ENCODE peak calls at places on chromosomes 3 and 15, in five cellular contexts. I is NCI-H1092 treated with DMSO at 0.1 percent for 48 hours, Q is AG08396, K is endothelial cell, E is memory B cell. S is an unnamed sample.

GRCh38 chr15:68418611-68419161 is 13.3 kb downstream of the ITGA11 start:
- DNase-seq in K (no peak), Q (peak), I (no peak), E (no peak), S (no peak)

GRCh38 chr3:125168711-125169410 is 43.7 kb downstream of the SLC12A8 start:
- DNase-seq in I (no peak), Q (no peak), K (no peak), E (no peak), S (no peak)

GRCh38 chr3:13021141-13021933 is 51.9 kb downstream of the IQSEC1 start:
- DNase-seq in E (peak), K (no peak), Q (no peak), I (peak), S (peak)

GRCh38 chr3:11199902-11200678 is 45.8 kb downstream of the HRH1 start:
- DNase-seq in Q (no peak), E (no peak), I (no peak), K (no peak), S (no peak)

GRCh38 chr3:197327701-197328100 is 29.3 kb upstream of the DLG1 start:
- DNase-seq in Q (no peak), E (no peak), K (no peak), I (no peak), S (no peak)

GRCh38 chr15:31606261-31606669 is 279.6 kb downstream of the KLF13 start:
- DNase-seq in K (no peak), E (no peak), I (no peak), Q (peak), S (no peak)

GRCh38 chr3:58627580-58627894 is 39.0 kb downstream of the FAM3D start:
- DNase-seq in K (no peak), Q (no peak), E (no peak), I (peak), S (no peak)

GRCh38 chr15:34271493-34271892 is 46.7 kb downstream of the EMC4 start:
- DNase-seq in Q (peak), I (no peak), E (no peak), K (no peak), S (no peak)

GRCh38 chr3:51375571-51375970 is 9.5 kb upstream of the MANF start:
- DNase-seq in I (no peak), E (no peak), K (no peak), Q (no peak), S (no peak)

GRCh38 chr3:42698911-42699230 is 3.7 kb downstream of the HHATL start:
- DNase-seq in Q (no peak), I (no peak), E (no peak), K (no peak), S (no peak)

GRCh38 chr15:79089331-79089889 is 1.2 kb downstream of the RASGRF1 start:
- DNase-seq in I (no peak), E (no peak), Q (peak), K (peak), S (no peak)

GRCh38 chr15:95826831-95827230 is 503.7 kb upstream of the NR2F2 start:
- DNase-seq in Q (no peak), E (no peak), I (peak), K (no peak), S (no peak)

GRCh38 chr15:71261934-71262333 is 146.7 kb downstream of the THSD4 start:
- DNase-seq in K (no peak), Q (no peak), I (no peak), E (no peak), S (peak)

GRCh38 chr15:88061452-88061851 is 195.1 kb downstream of the NTRK3 start:
- DNase-seq in K (no peak), E (no peak), Q (no peak), I (no peak), S (no peak)

GRCh38 chr15:82538961-82539689 is 1.1 kb downstream of the RPS17 start:
- DNase-seq in Q (peak), I (no peak), K (no peak), E (no peak), S (no peak)

GRCh38 chr15:101255066-101255415 is 3.2 kb upstream of the CHSY1 start:
- DNase-seq in K (no peak), E (no peak), Q (no peak), I (no peak), S (no peak)

GRCh38 chr15:29522373-29523276 is 253.0 kb upstream of the NSMCE3 start:
- DNase-seq in Q (no peak), K (no peak), I (no peak), E (no peak), S (no peak)

GRCh38 chr3:119235151-119235550 is 5.5 kb downstream of the B4GALT4 start:
- DNase-seq in E (no peak), K (no peak), Q (peak), I (no peak), S (no peak)

GRCh38 chr3:135059580-135059979 is 264.5 kb downstream of the EPHB1 start:
- DNase-seq in E (no peak), I (no peak), K (no peak), Q (no peak), S (no peak)

GRCh38 chr15:100780208-100780800 is 99.3 kb upstream of the ALDH1A3 start:
- DNase-seq in K (no peak), E (peak), I (no peak), Q (no peak), S (no peak)

GRCh38 chr3:127691974-127692373 is 19.2 kb downstream of the ABTB1 start:
- DNase-seq in Q (no peak), E (no peak), K (no peak), I (no peak), S (no peak)

GRCh38 chr3:50254577-50255250 is 14.2 kb upstream of the SEMA3B start:
- DNase-seq in Q (no peak), K (peak), I (no peak), E (no peak), S (no peak)

GRCh38 chr3:189490337-189490736 is 140.9 kb upstream of the TP63 start:
- DNase-seq in E (no peak), Q (no peak), I (no peak), K (no peak), S (no peak)

GRCh38 chr3:12191559-12191958 is 32.8 kb upstream of the TIMP4 start:
- DNase-seq in I (no peak), E (no peak), K (no peak), Q (no peak), S (no peak)

GRCh38 chr15:59801649-59802048 is 112.5 kb upstream of the BNIP2 start:
- DNase-seq in Q (no peak), I (no peak), K (no peak), E (no peak), S (no peak)

GRCh38 chr3:85342915-85343314 is 384.1 kb downstream of the CADM2 start:
- DNase-seq in I (peak), K (peak), Q (no peak), E (no peak), S (no peak)

GRCh38 chr3:42024578-42025387 is 62.9 kb upstream of the ULK4 start:
- DNase-seq in E (no peak), Q (no peak), I (no peak), K (peak), S (no peak)

GRCh38 chr15:89338036-89338435 is 3.4 kb upstream of the POLG start:
- DNase-seq in K (no peak), Q (no peak), I (no peak), E (no peak), S (no peak)

GRCh38 chr3:145188079-145188785 is 972.8 kb downstream of the PLOD2 start:
- DNase-seq in E (no peak), I (no peak), K (no peak), Q (no peak), S (peak)

GRCh38 chr15:72796210-72796514 is 12.6 kb upstream of the ADPGK start:
- DNase-seq in Q (no peak), K (no peak), E (no peak), I (no peak), S (no peak)

S was measured in NCI-H524 treated with DMSO at 0.1 percent for 48 hours.